ENCODE peak calls at places on chromosomes 5 and 9, in six cellular contexts. Y, F, W, S, U and I are unnamed samples.

GRCh38 chr9:34723141-34723540 is 13.2 kb upstream of the CCL21 start:
- DNase-seq in W (no peak), S (no peak), Y (no peak), F (no peak), U (no peak), I (no peak)

GRCh38 chr9:121538221-121538620 is 38.6 kb upstream of the GGTA1 start:
- DNase-seq in F (no peak), S (no peak), U (peak), Y (no peak), W (no peak), I (no peak)

GRCh38 chr9:94925751-94926456 is 199.4 kb downstream of the AOPEP start:
- DNase-seq in U (no peak), Y (no peak), F (no peak), S (no peak), W (no peak), I (no peak)

GRCh38 chr9:97848582-97849237 is 4.3 kb upstream of the FOXE1 start:
- DNase-seq in S (no peak), F (no peak), W (no peak), U (no peak), Y (peak), I (no peak)

GRCh38 chr9:69218166-69218565 is 44.1 kb downstream of the TJP2 start:
- DNase-seq in Y (no peak), W (no peak), U (no peak), S (no peak), F (no peak), I (no peak)

GRCh38 chr5:16568875-16569580 is 47.8 kb downstream of the RETREG1 start:
- DNase-seq in F (peak), S (peak), W (no peak), U (no peak), Y (no peak), I (no peak)

GRCh38 chr9:34252670-34253459 is 74.0 kb downstream of the UBAP1 start:
- DNase-seq in Y (peak), W (peak), F (peak), U (peak), S (peak), I (no peak)

GRCh38 chr5:113770648-113771047 is 257.2 kb downstream of the YTHDC2 start:
- DNase-seq in W (no peak), S (no peak), Y (no peak), U (no peak), F (no peak), I (no peak)

GRCh38 chr9:132128191-132128590 is 33.7 kb upstream of the NTNG2 start:
- DNase-seq in W (no peak), U (no peak), Y (no peak), F (no peak), S (no peak), I (no peak)

GRCh38 chr5:127519527-127519926 is 2.1 kb downstream of the PRRC1 start:
- DNase-seq in Y (no peak), F (no peak), S (no peak), U (no peak), W (no peak), I (no peak)

GRCh38 chr5:146400206-146400605 is 46.9 kb upstream of the TCERG1 start:
- DNase-seq in Y (no peak), U (no peak), W (no peak), F (no peak), S (no peak), I (no peak)

GRCh38 chr5:78720234-78720985 is 71.8 kb upstream of the LHFPL2 start:
- DNase-seq in Y (no peak), U (no peak), F (no peak), W (no peak), S (no peak), I (no peak)

GRCh38 chr9:15430920-15431844 is 8.5 kb downstream of the SNAPC3 start:
- DNase-seq in Y (no peak), S (no peak), F (no peak), U (no peak), W (no peak), I (no peak)

GRCh38 chr9:21813575-21814473 is 11.4 kb downstream of the MTAP start:
- DNase-seq in W (peak), Y (peak), F (peak), U (peak), S (peak), I (peak)

GRCh38 chr5:172106511-172107356 is 81.3 kb downstream of the STK10 start:
- DNase-seq in F (peak), U (peak), W (peak), Y (peak), S (peak), I (no peak)

GRCh38 chr5:128778474-128778873 is 186.8 kb upstream of the SLC27A6 start:
- DNase-seq in S (no peak), W (no peak), F (no peak), Y (no peak), U (no peak), I (no peak)

GRCh38 chr5:95730730-95731570 is at the start of gene RHOBTB3:
- DNase-seq in S (peak), W (peak), U (peak), F (peak), Y (peak), I (peak)

GRCh38 chr5:50553560-50553984 is 112.5 kb upstream of the EMB start:
- DNase-seq in W (no peak), S (no peak), Y (no peak), U (no peak), F (no peak), I (no peak)

GRCh38 chr5:34501840-34502239 is 154.3 kb upstream of the RAI14 start:
- DNase-seq in U (no peak), Y (no peak), W (no peak), S (no peak), F (no peak), I (no peak)

GRCh38 chr9:106707722-106708121 is 155.2 kb upstream of the ZNF462 start:
- DNase-seq in S (no peak), U (no peak), F (no peak), W (no peak), Y (no peak), I (no peak)

GRCh38 chr5:148482697-148483462 is 99.1 kb downstream of the FBXO38 start:
- DNase-seq in W (peak), U (peak), S (peak), F (no peak), Y (peak), I (no peak)

GRCh38 chr5:168826292-168826725 is 247.1 kb upstream of the PANK3 start:
- DNase-seq in U (no peak), F (no peak), W (no peak), S (no peak), Y (no peak), I (no peak)

GRCh38 chr5:1654786-1655495 is 131.2 kb upstream of the LPCAT1 start:
- DNase-seq in Y (no peak), U (no peak), W (no peak), F (no peak), S (no peak), I (no peak)

GRCh38 chr5:18792145-18792544 is 1157.9 kb downstream of the TAF11L14 start:
- DNase-seq in W (no peak), F (no peak), Y (no peak), S (peak), U (no peak), I (no peak)

GRCh38 chr9:109975574-109976327 is 195.8 kb downstream of the PALM2AKAP2 start:
- DNase-seq in F (no peak), Y (no peak), U (no peak), W (no peak), S (no peak), I (no peak)

GRCh38 chr5:68431181-68431580 is 215.6 kb downstream of the PIK3R1 start:
- DNase-seq in Y (no peak), W (no peak), S (no peak), U (no peak), F (no peak), I (no peak)

GRCh38 chr5:55222819-55223124 is 4.3 kb downstream of the MCIDAS start:
- DNase-seq in U (no peak), S (no peak), Y (no peak), F (no peak), W (no peak), I (no peak)

GRCh38 chr9:34652608-34653007 is 623 bp downstream of the IL11RA start:
- DNase-seq in Y (no peak), W (no peak), S (no peak), F (no peak), U (no peak), I (no peak)

GRCh38 chr5:56048124-56048523 is 53.4 kb upstream of the IL6ST start:
- DNase-seq in U (no peak), S (no peak), Y (no peak), F (no peak), W (no peak), I (no peak)